ENCODE peak calls at places on chromosomes 7 and 10, in eight cellular contexts. X is activated CD4-positive, alpha-beta T cell treated with anti-CD3 and anti-CD28 coated beads, Interleukin-2, amount 50 U/mL, for 24 hours; P is left cardiac atrium; U is activated gamma-delta T cell treated with Interleukin-2 at 50 U/mL for 16 hours; O is NCI-H146; T is naive B cell; Y is A549; S is activated CD8-positive, alpha-beta memory T cell treated with anti-CD3 and anti-CD28 coated beads for 1 hour. K is an unnamed sample.

GRCh38 chr10:61939575-61940301 is 38.2 kb downstream of the ARID5B start:
- DNase-seq in Y (peak), P (no peak), X (no peak), S (no peak), O (no peak), U (no peak), T (no peak), K (no peak)

GRCh38 chr7:36306722-36307121 is 82.9 kb upstream of the ANLN start:
- DNase-seq in O (no peak), U (no peak), Y (no peak), T (no peak), P (no peak), X (no peak), S (no peak), K (no peak)

GRCh38 chr7:108145401-108145800 is 15.2 kb upstream of the LAMB4 start:
- DNase-seq in S (no peak), O (no peak), U (no peak), Y (no peak), T (no peak), P (no peak), X (no peak), K (no peak)

GRCh38 chr10:133144771-133145170 is 15.2 kb upstream of the KNDC1 start:
- DNase-seq in Y (no peak), U (no peak), X (no peak), T (no peak), S (no peak), P (no peak), O (no peak), K (no peak)

GRCh38 chr7:97064020-97064419 is 39.4 kb upstream of the DLX5 start:
- DNase-seq in Y (no peak), X (no peak), T (no peak), S (no peak), U (no peak), O (no peak), P (no peak), K (no peak)

GRCh38 chr7:24963218-24963617 is 16.8 kb downstream of the OSBPL3 start:
- DNase-seq in Y (no peak), P (peak), U (peak), X (no peak), O (no peak), S (no peak), T (peak), K (no peak)

GRCh38 chr10:5942001-5942400 is 35.3 kb downstream of the IL15RA start:
- DNase-seq in P (no peak), O (no peak), U (no peak), Y (no peak), T (no peak), X (no peak), S (no peak), K (no peak)

GRCh38 chr10:77090381-77091356 is 546.9 kb downstream of the KCNMA1 start:
- DNase-seq in T (no peak), O (peak), X (no peak), U (no peak), P (no peak), S (no peak), Y (no peak), K (no peak)

GRCh38 chr7:112437038-112437437 is 13.2 kb upstream of the IFRD1 start:
- DNase-seq in U (no peak), O (no peak), X (no peak), P (no peak), Y (peak), T (no peak), S (no peak), K (no peak)

GRCh38 chr10:34479520-34480179 is 335.4 kb downstream of the PARD3 start:
- DNase-seq in U (no peak), X (no peak), P (peak), O (no peak), T (no peak), S (no peak), Y (no peak), K (no peak)

GRCh38 chr7:92335574-92335973 is 89.8 kb downstream of the ANKIB1 start:
- DNase-seq in S (no peak), U (no peak), P (no peak), Y (no peak), T (no peak), X (no peak), O (no peak), K (no peak)

GRCh38 chr7:3279147-3279818 is 21.8 kb upstream of the SDK1 start:
- DNase-seq in T (no peak), P (no peak), O (no peak), S (no peak), X (no peak), Y (no peak), U (no peak), K (no peak)

GRCh38 chr7:22791204-22792158 is 31.2 kb downstream of the TOMM7 start:
- DNase-seq in Y (peak), O (no peak), X (no peak), P (no peak), T (no peak), S (no peak), U (no peak), K (no peak)

GRCh38 chr10:29826801-29827200 is 192.0 kb upstream of the SVIL start:
- DNase-seq in T (no peak), S (no peak), U (no peak), X (no peak), Y (no peak), P (no peak), O (no peak), K (no peak)

GRCh38 chr7:71886066-71886465 is 526.1 kb downstream of the CALN1 start:
- DNase-seq in P (no peak), Y (no peak), S (no peak), O (no peak), T (no peak), U (no peak), X (no peak), K (no peak)

GRCh38 chr10:14131261-14131960 is 199.3 kb downstream of the FRMD4A start:
- DNase-seq in U (no peak), O (no peak), T (no peak), S (no peak), P (no peak), X (no peak), Y (no peak), K (no peak)

GRCh38 chr7:124284937-124285336 is 252.1 kb upstream of the TMEM229A start:
- DNase-seq in U (no peak), T (no peak), O (no peak), P (no peak), Y (no peak), S (no peak), X (no peak), K (no peak)

GRCh38 chr7:106793015-106793651 is 71.9 kb upstream of the PIK3CG start:
- DNase-seq in T (peak), O (peak), U (peak), Y (peak), S (peak), P (no peak), X (peak), K (no peak)

GRCh38 chr7:2162959-2163358 is 69.8 kb downstream of the MAD1L1 start:
- DNase-seq in T (no peak), U (no peak), P (no peak), Y (no peak), X (no peak), O (no peak), S (no peak), K (no peak)

GRCh38 chr10:63518690-63519288 is 2.4 kb upstream of the REEP3 start:
- DNase-seq in T (no peak), O (no peak), S (no peak), X (no peak), P (no peak), Y (no peak), U (no peak), K (no peak)

GRCh38 chr10:122018951-122019413 is 30.0 kb downstream of the TACC2 start:
- DNase-seq in O (peak), T (no peak), X (no peak), U (no peak), Y (peak), P (no peak), S (no peak), K (no peak)

GRCh38 chr7:110943686-110944350 is 147.1 kb upstream of the LRRN3 start:
- DNase-seq in P (no peak), T (no peak), X (no peak), Y (no peak), S (no peak), O (no peak), U (no peak), K (no peak)

GRCh38 chr10:124151466-124152095 is 58.2 kb upstream of the CHST15 start:
- DNase-seq in X (no peak), U (no peak), T (no peak), O (peak), P (no peak), S (no peak), Y (no peak), K (no peak)

GRCh38 chr10:33253411-33253810 is 81.1 kb downstream of the NRP1 start:
- DNase-seq in P (no peak), Y (no peak), U (no peak), S (no peak), X (no peak), O (no peak), T (no peak), K (no peak)

GRCh38 chr10:639001-639750 is 50.3 kb downstream of the DIP2C start:
- DNase-seq in S (no peak), U (no peak), P (no peak), O (no peak), X (no peak), Y (no peak), T (no peak), K (no peak)

K was measured in glomerular endothelial cell.